ENCODE peak calls at places on chromosomes 16 and 17, in four cellular contexts. R is A549, L is tibial artery, O is HFF-Myc. E is an unnamed sample.

GRCh38 chr17:37642706-37643105 is 540 bp downstream of the DDX52 start:
- DNase-seq in R (peak; percentile 31), L (no peak), O (no peak), E (peak; percentile 65)

GRCh38 chr17:81322271-81323082 is 27.4 kb upstream of the SLC38A10 start:
- DNase-seq in R (peak; percentile 72), L (no peak), O (no peak), E (no peak)

GRCh38 chr17:66965801-66966528 is 1.5 kb downstream of the CACNG4 start:
- DNase-seq in R (no peak), L (no peak), O (no peak), E (no peak)

GRCh38 chr16:85924675-85925074 is 25.7 kb downstream of the IRF8 start:
- DNase-seq in R (no peak), L (no peak), O (no peak), E (peak; percentile 68)

GRCh38 chr16:15507299-15507958 is 73.0 kb downstream of the BMERB1 start:
- DNase-seq in R (peak; percentile 39), L (peak; percentile 64), O (no peak), E (no peak)

GRCh38 chr17:57032343-57032742 is 52.7 kb upstream of the AKAP1 start:
- DNase-seq in R (no peak), L (peak; percentile 54), O (no peak), E (no peak)

GRCh38 chr16:3745751-3746355 is 28.5 kb upstream of the TRAP1 start:
- DNase-seq in R (no peak), L (no peak), O (no peak), E (no peak)

GRCh38 chr16:83390759-83391158 is 417.0 kb upstream of the HSBP1 start:
- DNase-seq in R (no peak), L (no peak), O (no peak), E (no peak)

GRCh38 chr17:45227101-45227591 is 5.5 kb downstream of the FMNL1 start:
- DNase-seq in R (no peak), L (no peak), O (no peak), E (no peak)

GRCh38 chr16:85234310-85235235 is 122.3 kb upstream of the CIBAR2 start:
- DNase-seq in R (peak; percentile 37), L (peak; percentile 66), O (peak; percentile 46), E (no peak)

GRCh38 chr16:12337776-12338655 is 361.5 kb downstream of the SNX29 start:
- DNase-seq in R (no peak), L (no peak), O (no peak), E (no peak)

GRCh38 chr17:35240861-35241260 is 2.0 kb upstream of the SLFN5 start:
- DNase-seq in R (no peak), L (no peak), O (no peak), E (no peak)

GRCh38 chr17:44826123-44826790 is 3.8 kb downstream of the GJC1 start:
- DNase-seq in R (no peak), L (no peak), O (no peak), E (no peak)

GRCh38 chr17:63622571-63623390 is 564 bp downstream of the MAP3K3 start:
- DNase-seq in R (peak; percentile 65), L (peak; percentile 70), O (no peak), E (peak; percentile 37)

GRCh38 chr17:16215965-16216316 is 607 bp upstream of the NCOR1 start:
- DNase-seq in R (no peak), L (peak; percentile 20), O (no peak), E (peak; percentile 29)

GRCh38 chr16:89096768-89097527 is 3.3 kb downstream of the ACSF3 start:
- DNase-seq in R (no peak), L (no peak), O (no peak), E (no peak)

GRCh38 chr17:50872710-50873424 is 6.7 kb upstream of the TOB1 start:
- DNase-seq in R (no peak), L (peak; percentile 39), O (peak; percentile 86), E (peak; percentile 46)

GRCh38 chr17:80650751-80651173 is 106.1 kb downstream of the RPTOR start:
- DNase-seq in R (no peak), L (no peak), O (no peak), E (no peak)

GRCh38 chr17:27206447-27206846 is 87.5 kb upstream of the WSB1 start:
- DNase-seq in R (peak; percentile 22), L (no peak), O (no peak), E (no peak)

GRCh38 chr16:80883159-80883642 is 78.8 kb upstream of the CDYL2 start:
- DNase-seq in R (no peak), L (no peak), O (no peak), E (no peak)

GRCh38 chr16:63776437-63776836 is 1345.4 kb downstream of the CDH11 start:
- DNase-seq in R (no peak), L (no peak), O (no peak), E (peak; percentile 34)

GRCh38 chr16:70746708-70747424 is 54.1 kb downstream of the VAC14 start:
- DNase-seq in R (peak; percentile 95), L (peak; percentile 84), O (peak; percentile 88), E (peak; percentile 95)

GRCh38 chr17:4598776-4599504 is 14.6 kb downstream of the SMTNL2 start:
- DNase-seq in R (no peak), L (peak; percentile 52), O (no peak), E (no peak)

GRCh38 chr17:32625971-32626370 is 139.2 kb downstream of the CDK5R1 start:
- DNase-seq in R (no peak), L (no peak), O (no peak), E (no peak)

GRCh38 chr17:65656390-65657250 is 95.2 kb upstream of the AXIN2 start:
- DNase-seq in R (peak; percentile 20), L (no peak), O (no peak), E (no peak)

GRCh38 chr17:27657620-27658019 is 26.6 kb downstream of the LGALS9 start:
- DNase-seq in R (peak; percentile 31), L (no peak), O (no peak), E (peak; percentile 4)

GRCh38 chr17:10879110-10879509 is 41.2 kb upstream of the PIRT start:
- DNase-seq in R (peak; percentile 30), L (no peak), O (no peak), E (peak; percentile 0)

GRCh38 chr16:82625066-82625968 is 1.5 kb upstream of the CDH13 start:
- DNase-seq in R (no peak), L (no peak), O (no peak), E (no peak)

GRCh38 chr17:75806822-75807500 is 22.4 kb downstream of the UNK start:
- DNase-seq in R (no peak), L (no peak), O (no peak), E (no peak)

GRCh38 chr17:75808905-75809621 is 24.5 kb downstream of the UNK start:
- DNase-seq in R (no peak), L (peak; percentile 83), O (no peak), E (no peak)

GRCh38 chr17:75808549-75808904 is 23.9 kb downstream of the UNK start:
- DNase-seq in R (no peak), L (no peak), O (no peak), E (no peak)

GRCh38 chr17:75809631-75810111 is 25.1 kb downstream of the UNK start:
- DNase-seq in R (no peak), L (no peak), O (no peak), E (no peak)

DNA sequence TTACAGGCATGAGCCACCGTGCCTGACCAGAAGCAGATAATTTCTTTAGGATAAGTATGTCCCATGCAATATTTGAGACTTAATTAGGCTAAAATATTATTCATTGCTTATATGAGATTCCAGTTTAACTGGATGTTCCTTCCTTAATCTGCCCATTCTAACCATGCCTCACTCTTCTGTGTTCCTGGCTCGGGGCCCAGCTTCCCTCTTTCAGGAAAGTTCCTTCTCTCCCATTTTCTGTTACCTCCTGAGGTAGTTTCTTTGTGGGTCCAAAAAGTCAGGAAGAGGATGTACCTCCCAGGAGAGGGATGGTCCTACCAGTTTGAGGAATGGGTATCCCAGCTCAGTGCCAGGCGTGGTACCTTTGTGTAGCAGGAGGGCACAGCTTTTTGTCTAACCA is 23.3 kb downstream of the UNK start:
- DNase-seq in R (no peak), L (no peak), O (no peak), E (no peak)
- H3K4me3 ChIP-seq in R (no peak overlapping the region), L (no peak overlapping the region), O (no peak overlapping the region), E (no peak overlapping the region)

DNA sequence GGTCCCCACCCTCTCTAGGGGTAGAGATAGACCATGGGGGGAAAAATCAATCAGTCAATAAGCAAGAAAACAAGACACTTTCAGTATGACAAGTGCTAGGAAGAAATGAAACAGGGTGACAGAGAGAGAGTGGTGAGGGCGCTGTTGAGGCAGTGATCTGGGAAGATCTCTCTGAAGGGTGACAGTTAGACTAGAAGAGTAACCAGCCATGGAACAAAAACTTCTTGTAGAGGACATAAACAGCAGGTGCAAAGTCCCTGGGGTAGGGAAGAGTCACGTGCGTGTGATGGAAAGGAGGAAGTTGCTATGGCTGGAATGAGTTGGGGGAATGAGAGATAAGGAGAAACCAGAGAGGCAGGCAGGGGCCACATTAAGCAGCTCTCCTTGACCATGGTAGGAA is 16.8 kb upstream of the EMP2 start:
- DNase-seq in R (no peak), L (no peak), O (no peak), E (no peak)
- TF ChIP-seq CTCF in R (no peak), L (no peak), O (no peak), E (no peak)

GRCh38 chr17:2644971-2645370 is 51.5 kb downstream of the PAFAH1B1 start:
- DNase-seq in R (no peak), L (no peak), O (no peak), E (no peak)

GRCh38 chr17:2649191-2649590 is 55.7 kb downstream of the PAFAH1B1 start:
- DNase-seq in R (no peak), L (no peak), O (no peak), E (no peak)

DNA sequence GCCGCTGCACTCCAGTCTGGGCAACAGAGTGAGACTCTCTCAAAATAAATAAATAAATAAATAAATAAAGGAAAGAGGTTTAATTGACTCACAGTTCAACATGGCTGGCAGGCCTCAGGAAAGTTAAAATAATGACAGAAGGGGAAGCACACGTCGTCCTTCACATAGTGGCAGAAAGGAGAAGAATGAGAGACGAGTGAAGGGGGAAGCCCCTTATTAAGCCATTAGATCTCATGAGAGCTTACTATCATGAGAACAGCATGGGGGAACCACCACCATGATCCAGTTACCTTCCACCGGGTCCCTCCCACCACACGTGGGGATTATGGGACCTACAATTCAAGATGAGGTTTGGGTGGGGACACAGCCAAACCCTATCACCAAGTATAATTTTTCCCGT is 54.5 kb downstream of the PAFAH1B1 start:
- DNase-seq in R (no peak), L (no peak), O (no peak), E (no peak)
- H3K4me3 ChIP-seq in R (no peak overlapping the region), L (no peak overlapping the region), O (no peak overlapping the region), E (no peak overlapping the region)

DNA sequence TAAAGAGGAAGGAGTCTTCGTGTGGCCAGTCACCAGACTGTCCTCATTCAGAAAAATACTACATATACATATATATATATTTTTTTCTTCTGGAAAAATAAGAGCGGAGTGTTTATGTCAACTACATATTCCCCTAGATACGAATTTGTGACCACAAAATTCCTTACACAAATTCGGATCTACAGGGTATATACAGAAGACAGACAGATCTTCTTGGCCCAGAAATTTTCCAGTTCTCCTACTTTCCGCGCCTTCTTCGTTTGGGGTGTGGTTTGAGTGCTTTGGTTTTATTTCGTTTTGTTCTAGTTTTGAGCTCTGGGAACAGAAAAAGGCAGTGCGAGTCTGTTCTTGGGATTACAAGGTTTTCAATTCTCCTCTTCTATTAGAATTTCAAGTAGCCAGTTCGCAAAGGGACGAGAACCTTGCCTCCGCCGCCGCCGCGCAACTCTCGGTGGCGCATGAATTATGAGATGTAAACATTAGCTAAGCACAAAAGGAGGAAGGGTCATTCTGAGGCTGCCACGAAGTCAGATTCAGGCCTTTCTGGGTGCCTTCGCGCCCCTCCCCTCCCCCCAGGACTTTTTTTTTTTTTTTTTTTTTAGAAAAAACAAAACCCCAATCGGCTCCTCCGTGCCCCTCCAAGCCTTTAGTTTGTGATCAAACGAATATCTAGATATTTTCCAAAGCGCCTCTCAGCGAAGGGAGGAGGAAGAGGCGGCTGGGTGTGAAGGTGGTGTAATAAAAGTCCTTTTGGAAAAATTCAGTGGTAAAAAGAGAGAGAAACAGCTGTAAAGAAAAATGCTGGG is 1.8 kb upstream of the HOXB4 start:
- DNase-seq in R (no peak), L (no peak), O (no peak), E (peak; percentile 2)
- TF ChIP-seq CTCF in R (no peak), L (no peak), O (no peak), E (no peak)

GRCh38 chr16:87542531-87543102 is 49.8 kb upstream of the ZCCHC14 start:
- DNase-seq in R (no peak), L (no peak), O (no peak), E (no peak)
- H3K4me3 ChIP-seq in R (no peak overlapping the region), L (no peak overlapping the region), O (no peak overlapping the region), E (no peak overlapping the region)